ENCODE peak calls at places on chromosomes 16 and 17, in seven cellular contexts. Y, I, E, O, Q, J and N are unnamed samples.

GRCh38 chr17:29568331-29569244 is at the start of gene TP53I13:
- DNase-seq in Y (peak; percentile 94), I (peak; percentile 90), E (peak; percentile 84), O (peak; percentile 83), Q (peak; percentile 90), J (no peak), N (peak; percentile 94)

GRCh38 chr16:14562691-14563491 is 67.2 kb downstream of the PARN start:
- DNase-seq in Y (no peak), I (peak; percentile 73), E (peak; percentile 26), O (peak; percentile 61), Q (no peak), J (no peak), N (peak; percentile 56)

GRCh38 chr16:83118365-83118764 is 491.6 kb downstream of the CDH13 start:
- DNase-seq in Y (no peak), I (no peak), E (no peak), O (peak; percentile 77), Q (no peak), J (no peak), N (no peak)

GRCh38 chr17:35404360-35404759 is 27.9 kb downstream of the SLFN12 start:
- DNase-seq in Y (no peak), I (peak; percentile 11), E (no peak), O (no peak), Q (no peak), J (no peak), N (peak; percentile 16)

GRCh38 chr17:18006495-18007239 is 32.3 kb downstream of the ATPAF2 start:
- DNase-seq in Y (no peak), I (no peak), E (no peak), O (no peak), Q (no peak), J (no peak), N (no peak)

GRCh38 chr17:52148288-52148968 is 10.1 kb downstream of the CA10 start:
- DNase-seq in Y (no peak), I (no peak), E (no peak), O (no peak), Q (no peak), J (no peak), N (no peak)

GRCh38 chr17:6786618-6787017 is 10.6 kb downstream of the FBXO39 start:
- DNase-seq in Y (peak; percentile 22), I (peak; percentile 14), E (no peak), O (peak; percentile 84), Q (no peak), J (no peak), N (no peak)

GRCh38 chr17:3981455-3981854 is 17.2 kb upstream of the ATP2A3 start:
- DNase-seq in Y (no peak), I (no peak), E (no peak), O (no peak), Q (no peak), J (no peak), N (no peak)

GRCh38 chr17:82351254-82351712 is 7.8 kb upstream of the TEX19 start:
- DNase-seq in Y (no peak), I (no peak), E (no peak), O (no peak), Q (peak; percentile 24), J (no peak), N (no peak)

GRCh38 chr17:38419508-38419981 is 8.7 kb upstream of the ARHGAP23 start:
- DNase-seq in Y (no peak), I (no peak), E (no peak), O (no peak), Q (no peak), J (no peak), N (no peak)

GRCh38 chr17:41806685-41807445 is 4.9 kb downstream of the P3H4 start:
- DNase-seq in Y (no peak), I (no peak), E (no peak), O (no peak), Q (no peak), J (no peak), N (no peak)
- H3K4me3 ChIP-seq in Y (no peak overlapping the region), I (no peak overlapping the region), E (no peak overlapping the region), O (no peak overlapping the region), Q (no peak overlapping the region), J (no peak overlapping the region), N (no peak overlapping the region)

GRCh38 chr16:31916056-31916488 is 42.5 kb downstream of the ZNF267 start:
- DNase-seq in Y (no peak), I (peak; percentile 16), E (no peak), O (no peak), Q (no peak), J (no peak), N (no peak)

DNA sequence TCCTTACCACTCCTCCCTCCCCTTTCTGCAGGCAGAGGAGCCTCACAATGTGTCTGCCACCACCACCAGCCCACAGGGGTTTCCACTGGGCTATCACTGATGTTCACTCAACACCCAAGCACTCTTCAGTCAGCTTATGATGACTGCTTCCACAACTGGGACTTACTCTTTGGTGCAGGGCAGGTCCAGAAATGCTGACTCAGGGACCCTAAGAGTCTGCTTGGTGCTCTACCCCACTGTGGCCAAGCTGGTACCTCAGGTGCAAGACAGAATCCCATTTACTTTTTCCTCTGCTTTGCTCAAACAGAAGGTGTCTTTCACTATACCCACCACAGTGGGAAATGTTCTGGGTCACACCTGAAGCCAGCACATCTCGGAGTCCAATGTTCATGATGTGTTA is 40.1 kb downstream of the ZNF267 start:
- DNase-seq in Y (no peak), I (no peak), E (no peak), O (no peak), Q (no peak), J (no peak), N (no peak)
- H3K9me3 ChIP-seq in Y (peaks cover 100% of the 10 kb centered on the region), I (peaks cover 94% of the 10 kb centered on the region), E (peaks cover 13% of the 10 kb centered on the region), O (peaks cover 7% of the 10 kb centered on the region), Q (peaks cover 29% of the 10 kb centered on the region), J (peaks cover 91% of the 10 kb centered on the region), N (peaks cover 91% of the 10 kb centered on the region)

DNA sequence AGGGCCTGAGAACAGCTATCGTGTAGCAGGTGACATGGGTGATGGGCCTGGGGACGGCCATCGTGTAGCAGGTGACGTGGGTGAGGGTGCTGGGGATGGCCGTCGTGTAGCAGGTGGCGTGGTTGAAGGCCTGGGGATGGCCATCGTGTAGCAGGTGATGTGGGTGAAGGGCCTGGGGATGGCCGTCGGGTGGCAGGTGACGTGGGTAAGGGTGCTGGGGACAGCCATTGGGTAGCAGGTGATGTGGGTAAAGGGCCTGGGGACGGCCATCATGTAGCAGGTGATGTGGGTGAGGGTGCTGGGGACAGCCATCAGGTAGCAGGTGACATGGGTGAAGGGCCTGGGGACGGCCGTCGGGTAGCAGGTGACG is 15.5 kb downstream of the TPSD1 start:
- DNase-seq in Y (no peak), I (no peak), E (no peak), O (no peak), Q (no peak), J (no peak), N (no peak)
- H3K4me3 ChIP-seq in Y (no peak overlapping the region), I (no peak overlapping the region), E (no peak overlapping the region), O (no peak overlapping the region), Q (no peak overlapping the region), J (no peak overlapping the region), N (no peak overlapping the region)

DNA sequence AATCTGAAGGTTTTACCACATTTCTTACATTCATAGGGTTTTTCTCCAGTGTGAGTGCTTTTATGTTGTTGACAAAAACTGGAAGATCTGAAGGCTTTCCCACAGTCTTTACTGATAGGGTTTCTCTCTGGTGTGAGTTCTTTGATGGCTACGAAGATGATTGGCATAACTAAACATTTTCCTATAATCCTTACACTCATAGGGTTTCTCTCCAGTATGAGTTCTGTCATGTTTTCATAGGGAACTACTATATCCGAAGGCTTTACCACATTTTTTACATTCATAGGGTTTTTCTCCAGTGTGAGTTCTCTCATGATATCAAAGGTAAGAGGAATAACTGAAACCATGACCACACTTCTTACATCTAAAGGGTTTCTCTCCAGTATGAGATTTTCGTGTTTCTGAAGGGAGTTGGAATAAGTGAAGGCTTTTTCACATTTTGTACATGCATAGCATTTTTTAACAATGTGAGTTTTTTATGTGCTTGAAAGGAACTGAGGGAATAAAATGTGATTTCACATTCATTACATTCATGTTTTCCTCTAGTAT is 1987.7 kb downstream of the TP53TG3F start:
- DNase-seq in Y (no peak), I (no peak), E (no peak), O (no peak), Q (no peak), J (no peak), N (no peak)
- H3K9me3 ChIP-seq in Y (peaks cover 63% of the 10 kb centered on the region), I (peaks cover 9% of the 10 kb centered on the region), E (no peaks in the 10 kb centered on the region), O (peaks cover 2% of the 10 kb centered on the region), Q (no peaks in the 10 kb centered on the region), J (peaks cover 11% of the 10 kb centered on the region), N (peaks cover 7% of the 10 kb centered on the region)

DNA sequence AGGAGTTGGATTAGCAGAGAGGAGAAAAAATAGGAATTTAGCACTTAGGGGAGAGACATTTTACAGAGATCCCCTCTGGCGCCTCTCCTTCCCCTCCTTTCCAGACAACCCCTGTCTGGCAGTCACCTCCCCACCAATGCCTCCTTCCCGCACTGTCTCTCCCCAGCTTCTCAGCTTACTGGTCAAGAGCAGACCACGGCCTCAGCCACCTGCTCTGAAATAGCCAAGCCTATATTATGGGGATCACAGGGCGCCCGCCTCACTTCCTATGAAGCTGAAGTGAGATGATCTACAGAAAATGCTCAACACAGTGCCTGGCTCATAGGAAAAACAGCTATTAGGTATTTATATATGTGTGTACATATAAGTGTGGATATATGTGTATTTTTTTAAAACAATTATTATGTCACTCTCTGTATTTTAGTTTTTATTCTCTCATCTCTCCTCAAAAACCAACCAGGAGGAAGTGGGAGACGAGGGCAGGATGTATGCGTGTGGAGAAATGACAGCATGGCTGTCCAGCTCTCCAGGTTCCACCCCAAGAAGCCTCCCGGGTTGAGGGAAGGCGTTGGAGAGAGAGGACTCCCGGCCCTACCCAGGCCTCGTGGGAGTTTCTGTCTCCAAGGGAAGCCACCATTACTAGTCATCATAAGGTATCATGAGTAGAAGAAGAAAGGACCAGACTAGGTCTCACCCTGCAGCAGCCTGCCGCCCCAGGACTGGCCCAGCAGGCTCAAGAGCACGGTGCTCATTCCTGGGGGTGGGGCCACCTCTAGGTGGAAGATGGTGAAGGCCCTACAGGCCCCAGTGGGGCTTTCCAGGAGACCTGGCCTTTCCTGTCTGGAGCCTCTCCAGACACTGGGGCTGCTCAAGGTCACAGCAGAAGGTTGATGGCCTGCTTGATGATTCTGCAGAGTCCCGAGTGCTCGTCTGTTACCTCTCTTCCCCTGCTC is 27.2 kb downstream of the MAP3K14 start:
- DNase-seq in Y (no peak), I (no peak), E (no peak), O (no peak), Q (no peak), J (no peak), N (no peak)
- H3K4me3 ChIP-seq in Y (no peak overlapping the region), I (no peak overlapping the region), E (no peak overlapping the region), O (no peak overlapping the region), Q (no peak overlapping the region), J (no peak overlapping the region), N (no peak overlapping the region)

GRCh38 chr16:85335584-85336492 is 223.6 kb upstream of the CIBAR2 start:
- DNase-seq in Y (peak; percentile 31), I (peak; percentile 35), E (no peak), O (peak; percentile 49), Q (no peak), J (no peak), N (peak; percentile 76)
- H3K9me3 ChIP-seq in Y (no peaks in the 10 kb centered on the region), I (no peaks in the 10 kb centered on the region), E (no peaks in the 10 kb centered on the region), O (no peaks in the 10 kb centered on the region), Q (no peaks in the 10 kb centered on the region), J (no peaks in the 10 kb centered on the region), N (no peaks in the 10 kb centered on the region)